ENCODE peak calls at places on chromosomes 6 and 20, in five cellular contexts. Y is ascending aorta, O is HCEC 1CT, N is RWPE1, T is left colon. D is an unnamed sample.

GRCh38 chr6:134908906-134909516 is 40.9 kb downstream of the ALDH8A1 start:
- DNase-seq in Y (peak; percentile 90), O (peak; percentile 98), N (peak; percentile 94), T (peak; percentile 29), D (peak; percentile 26)

GRCh38 chr20:37240337-37241055 is 21.1 kb downstream of the GHRH start:
- DNase-seq in Y (no peak), O (no peak), N (no peak), T (no peak), D (no peak)

GRCh38 chr6:130796313-130796905 is 30.8 kb upstream of the SMLR1 start:
- DNase-seq in Y (no peak), O (peak; percentile 39), N (peak; percentile 8), T (no peak), D (no peak)

GRCh38 chr6:79810153-79810806 is 137.1 kb downstream of the ELOVL4 start:
- DNase-seq in Y (no peak), O (no peak), N (no peak), T (no peak), D (no peak)

GRCh38 chr20:11585752-11586352 is 331.8 kb upstream of the BTBD3 start:
- DNase-seq in Y (no peak), O (no peak), N (peak; percentile 9), T (no peak), D (peak; percentile 22)

GRCh38 chr6:56481957-56482356 is 160.7 kb downstream of the DST start:
- DNase-seq in Y (no peak), O (no peak), N (no peak), T (no peak), D (no peak)

GRCh38 chr6:1244941-1245340 is 67.0 kb upstream of the FOXQ1 start:
- DNase-seq in Y (no peak), O (no peak), N (no peak), T (no peak), D (no peak)

GRCh38 chr6:18680842-18681241 is 293.7 kb downstream of the RNF144B start:
- DNase-seq in Y (no peak), O (no peak), N (no peak), T (no peak), D (no peak)

GRCh38 chr20:57341657-57342056 is 9.4 kb upstream of the RAE1 start:
- DNase-seq in Y (no peak), O (no peak), N (no peak), T (no peak), D (no peak)

GRCh38 chr6:21049572-21049971 is 515.3 kb downstream of the CDKAL1 start:
- DNase-seq in Y (no peak), O (peak; percentile 9), N (no peak), T (no peak), D (no peak)

GRCh38 chr20:25039697-25040437 is 18.1 kb downstream of the ACSS1 start:
- DNase-seq in Y (peak; percentile 94), O (peak; percentile 62), N (no peak), T (peak; percentile 94), D (no peak)

GRCh38 chr6:38337819-38338465 is 301.8 kb downstream of the BTBD9 start:
- DNase-seq in Y (no peak), O (peak; percentile 71), N (peak; percentile 56), T (no peak), D (no peak)

GRCh38 chr6:105178110-105178509 is 1.7 kb downstream of the POPDC3 start:
- DNase-seq in Y (no peak), O (peak; percentile 97), N (peak; percentile 44), T (no peak), D (peak; percentile 52)

GRCh38 chr20:440636-441035 is 21.7 kb downstream of the TBC1D20 start:
- DNase-seq in Y (no peak), O (no peak), N (no peak), T (no peak), D (no peak)

GRCh38 chr6:15905488-15906392 is 223.1 kb upstream of the MYLIP start:
- DNase-seq in Y (no peak), O (no peak), N (no peak), T (no peak), D (peak; percentile 99)

GRCh38 chr20:62088258-62089127 is 22.8 kb upstream of the TAF4 start:
- DNase-seq in Y (no peak), O (peak; percentile 96), N (peak; percentile 97), T (no peak), D (peak; percentile 39)

GRCh38 chr20:9912858-9913434 is 74.1 kb upstream of the PAK5 start:
- DNase-seq in Y (peak; percentile 68), O (peak; percentile 19), N (peak; percentile 39), T (no peak), D (peak; percentile 43)

GRCh38 chr6:155155787-155156447 is 107.9 kb upstream of the CLDN20 start:
- DNase-seq in Y (no peak), O (peak; percentile 39), N (no peak), T (no peak), D (no peak)

GRCh38 chr20:20462185-20462584 is 94.3 kb downstream of the INSM1 start:
- DNase-seq in Y (no peak), O (no peak), N (no peak), T (no peak), D (no peak)

GRCh38 chr6:37456816-37457560 is 24.0 kb downstream of the CMTR1 start:
- DNase-seq in Y (no peak), O (peak; percentile 95), N (peak; percentile 53), T (no peak), D (no peak)

GRCh38 chr20:871948-872347 is 38.4 kb downstream of the FAM110A start:
- DNase-seq in Y (no peak), O (no peak), N (no peak), T (no peak), D (no peak)

GRCh38 chr6:105509506-105510331 is 106.8 kb upstream of the PREP start:
- DNase-seq in Y (no peak), O (no peak), N (no peak), T (no peak), D (peak; percentile 4)

GRCh38 chr6:53410508-53411258 is 61.9 kb upstream of the ELOVL5 start:
- DNase-seq in Y (no peak), O (peak; percentile 42), N (peak; percentile 34), T (peak; percentile 26), D (peak; percentile 57)

GRCh38 chr6:156585859-156586258 is 191.3 kb upstream of the ARID1B start:
- DNase-seq in Y (no peak), O (no peak), N (no peak), T (no peak), D (peak; percentile 21)